ENCODE peak calls at places on chromosomes 13 and 19, in four cellular contexts. A is CD8-positive, alpha-beta T cell; Q is AG04450; J is ovary. Z is an unnamed sample.

GRCh38 chr19:18697680-18698079 is 14.2 kb downstream of the CRTC1 start:
- DNase-seq in A (no peak), J (no peak), Q (no peak), Z (no peak)

GRCh38 chr13:108269601-108270328 is at the start of gene TNFSF13B:
- DNase-seq in A (no peak), Q (no peak), J (peak), Z (peak)

GRCh38 chr19:35753634-35754364 is 3.0 kb downstream of the HSPB6 start:
- DNase-seq in Q (no peak), J (peak), A (no peak), Z (peak)

GRCh38 chr13:109369357-109370052 is 416.9 kb downstream of the IRS2 start:
- DNase-seq in J (no peak), Q (no peak), A (no peak), Z (no peak)

GRCh38 chr19:45967246-45967645 is 6.4 kb downstream of the NOVA2 start:
- DNase-seq in Q (no peak), J (no peak), A (no peak), Z (no peak)

GRCh38 chr19:16911046-16911445 is 22.2 kb downstream of the F2RL3 start:
- DNase-seq in A (no peak), Q (no peak), J (no peak), Z (no peak)

GRCh38 chr19:58009666-58010301 is 7.2 kb upstream of the ZNF606 start:
- DNase-seq in A (no peak), J (peak), Q (peak), Z (peak)

GRCh38 chr13:110342474-110342873 is 35.4 kb downstream of the COL4A2 start:
- DNase-seq in J (no peak), Q (no peak), A (no peak), Z (no peak)

GRCh38 chr19:53394522-53394973 is 401 bp upstream of the ZNF765 start:
- DNase-seq in A (no peak), J (peak), Q (no peak), Z (peak)

GRCh38 chr13:34462843-34463242 is 479.2 kb upstream of the NBEA start:
- DNase-seq in J (no peak), Q (no peak), A (no peak), Z (peak)

GRCh38 chr13:109545964-109546363 is 240.4 kb downstream of the IRS2 start:
- DNase-seq in A (no peak), J (no peak), Q (no peak), Z (no peak)

GRCh38 chr19:8310342-8311055 is 2.3 kb upstream of the CD320 start:
- DNase-seq in J (no peak), A (no peak), Q (no peak), Z (no peak)

GRCh38 chr13:112061367-112062046 is 5.4 kb upstream of the SOX1 start:
- DNase-seq in J (no peak), Q (no peak), A (no peak), Z (no peak)

GRCh38 chr19:36032251-36033104 is at the start of gene CLIP3:
- DNase-seq in A (no peak), Q (peak), J (peak), Z (peak)

DNA sequence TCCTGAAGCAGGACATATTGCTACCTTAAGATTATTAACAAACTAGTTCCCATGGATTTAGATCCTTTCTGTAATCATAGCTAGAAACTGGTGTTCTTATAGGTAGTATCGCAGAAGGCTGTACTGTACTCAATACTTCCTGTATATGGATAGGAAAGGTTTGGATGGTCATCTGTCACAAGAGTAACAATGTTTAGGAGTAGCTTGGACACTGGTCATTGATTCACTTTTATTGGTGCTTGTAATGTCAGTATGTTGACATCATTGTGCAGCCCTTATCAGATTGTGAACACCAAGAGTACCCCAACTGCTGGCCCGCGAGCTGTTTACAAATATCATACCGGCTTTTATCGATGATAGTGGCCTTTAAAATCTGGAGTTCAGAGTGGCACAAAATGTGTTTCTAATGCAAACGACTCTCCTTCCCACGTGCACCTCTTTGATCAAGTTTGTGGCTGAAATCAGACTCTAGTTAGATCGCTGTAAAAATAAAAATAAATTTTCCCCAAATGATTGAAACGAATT is 605 bp upstream of the CDK8 start:
- DNase-seq in J (peak), A (no peak), Q (no peak), Z (no peak)
- H3K27ac ChIP-seq in J (peak), A (peak), Q (no peak), Z (peak)

DNA sequence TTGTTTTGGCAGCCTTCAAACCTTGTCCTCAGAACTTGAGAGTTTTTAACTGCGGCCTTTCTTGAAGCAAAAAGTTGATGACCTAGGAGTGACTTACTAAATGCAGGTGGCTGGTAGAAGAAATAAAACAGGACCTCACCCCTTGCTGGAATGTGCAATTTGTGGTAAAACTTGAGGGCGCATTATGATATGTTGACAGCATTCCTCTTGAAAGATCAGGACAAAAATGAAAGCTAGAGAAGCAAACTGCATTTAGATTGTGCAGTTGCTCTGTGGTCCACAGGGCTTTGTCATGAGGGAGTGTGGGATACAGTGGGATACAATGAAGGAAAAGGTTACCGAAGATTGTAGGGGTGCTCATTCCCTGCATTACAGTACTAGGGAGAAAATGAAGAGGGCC is 504.2 kb downstream of the GPC6 start:
- DNase-seq in A (no peak), J (no peak), Q (no peak), Z (no peak)
- H3K27ac ChIP-seq in A (no peak), J (no peak), Q (no peak), Z (no peak)

GRCh38 chr19:13004273-13004672 is 9.0 kb downstream of the NFIX start:
- DNase-seq in A (no peak), J (no peak), Q (no peak), Z (no peak)
- H3K27ac ChIP-seq in A (no peak), J (no peak), Q (no peak), Z (no peak)

DNA sequence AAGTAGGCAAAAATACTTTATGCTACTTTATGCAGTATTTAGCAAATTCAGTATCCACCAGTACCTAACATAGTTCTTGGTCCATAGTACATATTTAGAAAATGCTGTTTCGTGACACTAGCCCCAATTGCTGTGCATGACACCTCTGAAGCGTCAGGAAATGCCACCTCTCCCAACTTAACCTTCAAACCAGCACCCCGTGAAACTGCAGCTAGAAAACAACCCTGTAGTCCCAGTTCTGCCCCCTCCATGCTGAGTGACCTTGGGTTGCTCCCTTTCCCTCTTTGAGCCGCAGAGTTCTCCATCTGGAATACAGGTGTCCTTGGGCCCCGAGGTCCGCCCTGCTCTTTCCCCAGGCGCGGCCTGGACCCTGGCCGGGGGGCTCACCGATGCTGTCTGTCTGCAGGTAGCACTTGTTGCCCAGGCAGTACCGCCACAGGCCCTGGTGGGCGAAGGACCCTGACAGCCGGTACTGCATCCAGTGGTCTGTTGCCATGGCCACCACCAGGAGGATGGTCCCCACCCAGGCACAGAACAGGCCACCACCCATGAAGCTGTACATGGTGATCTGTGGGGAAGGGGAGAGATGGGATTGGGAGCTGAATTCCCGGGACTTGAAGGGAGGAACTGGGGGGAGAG is 773 bp downstream of the LIM2 start:
- DNase-seq in Q (no peak), J (no peak), A (no peak), Z (no peak)
- H3K27ac ChIP-seq in Q (no peak), J (no peak), A (peak), Z (no peak)

GRCh38 chr19:4182082-4182926 is at the start of the genes ANKRD24 and SIRT6:
- DNase-seq in Q (peak), J (peak), A (peak), Z (peak)
- H3K27ac ChIP-seq in Q (peak), J (no peak), A (peak), Z (peak)

GRCh38 chr19:50794074-50794777 is 4.0 kb downstream of the ACP4 start:
- DNase-seq in Q (no peak), J (no peak), A (no peak), Z (no peak)
- H3K27ac ChIP-seq in Q (no peak), J (no peak), A (no peak), Z (no peak)